ENCODE peak calls at places on chromosomes 13 and 19, in nine cellular contexts. W is fibroblast of lung, T is neural crest cell, C is skeletal muscle cell, Y is mesendoderm, P is iPS DF 6.9, G is choroid plexus epithelial cell, J is HuH-7, U is neural progenitor cell. M is an unnamed sample.
A peak's percentile ranks its signal among the peaks of the same experiment; 100 is the strongest.

GRCh38 chr13:91368676-91369425 is 21.4 kb downstream of the MIR17HG start:
- DNase-seq in W (peak; percentile 49), T (no peak), C (peak; percentile 17), Y (no peak), P (no peak), G (peak; percentile 31), J (no peak), U (no peak), M (no peak)

GRCh38 chr19:5074418-5074817 is 105.5 kb downstream of the KDM4B start:
- DNase-seq in W (no peak), T (no peak), C (no peak), Y (no peak), P (no peak), G (no peak), J (no peak), U (no peak), M (no peak)

GRCh38 chr13:94711561-94712286 is 621 bp downstream of the SOX21 start:
- DNase-seq in W (peak; percentile 42), T (peak; percentile 36), C (no peak), Y (peak; percentile 59), P (no peak), G (peak; percentile 32), J (no peak), U (peak; percentile 61), M (no peak)

GRCh38 chr19:56383826-56384605 is 9.3 kb downstream of the ZNF582 start:
- DNase-seq in W (peak; percentile 46), T (no peak), C (no peak), Y (no peak), P (no peak), G (no peak), J (no peak), U (no peak), M (no peak)

GRCh38 chr19:55165952-55166529 is 372 bp downstream of the DNAAF3 start:
- DNase-seq in W (peak; percentile 51), T (peak; percentile 77), C (no peak), Y (peak; percentile 96), P (no peak), G (peak; percentile 84), J (peak; percentile 86), U (peak; percentile 97), M (peak; percentile 98)

GRCh38 chr13:109256866-109257760 is 529.3 kb downstream of the IRS2 start:
- DNase-seq in W (peak; percentile 99), T (no peak), C (peak; percentile 99), Y (peak; percentile 87), P (no peak), G (peak; percentile 99), J (no peak), U (no peak), M (no peak)

GRCh38 chr19:42069619-42070293 is at the start of gene GRIK5:
- DNase-seq in W (no peak), T (no peak), C (no peak), Y (peak; percentile 60), P (no peak), G (no peak), J (no peak), U (peak; percentile 65), M (peak; percentile 84)

GRCh38 chr19:30887042-30887441 is 462.2 kb downstream of the TSHZ3 start:
- DNase-seq in W (no peak), T (no peak), C (no peak), Y (no peak), P (no peak), G (no peak), J (no peak), U (no peak), M (no peak)

GRCh38 chr19:58351558-58351878 is 1.8 kb downstream of the A1BG start:
- DNase-seq in W (no peak), T (no peak), C (no peak), Y (no peak), P (no peak), G (no peak), J (no peak), U (no peak), M (no peak)

GRCh38 chr13:97506511-97506910 is 72.5 kb downstream of the RAP2A start:
- DNase-seq in W (no peak), T (no peak), C (peak; percentile 27), Y (no peak), P (no peak), G (peak; percentile 97), J (no peak), U (no peak), M (no peak)

GRCh38 chr13:66933994-66934393 is 296.1 kb downstream of the PCDH9 start:
- DNase-seq in W (peak; percentile 96), T (no peak), C (peak; percentile 67), Y (no peak), P (no peak), G (peak; percentile 62), J (no peak), U (no peak), M (no peak)

GRCh38 chr13:109875746-109876145 is 89.4 kb upstream of the IRS2 start:
- DNase-seq in W (no peak), T (no peak), C (no peak), Y (no peak), P (no peak), G (no peak), J (no peak), U (no peak), M (no peak)

GRCh38 chr19:277131-277530 is 14.1 kb downstream of the PLPP2 start:
- DNase-seq in W (no peak), T (no peak), C (no peak), Y (no peak), P (no peak), G (no peak), J (no peak), U (no peak), M (no peak)

GRCh38 chr19:33245948-33246728 is 20.5 kb upstream of the SLC7A10 start:
- DNase-seq in W (no peak), T (no peak), C (peak; percentile 13), Y (peak; percentile 23), P (no peak), G (peak; percentile 12), J (no peak), U (no peak), M (no peak)

GRCh38 chr13:29676941-29677452 is 81.5 kb upstream of the SLC7A1 start:
- DNase-seq in W (peak; percentile 59), T (no peak), C (no peak), Y (no peak), P (no peak), G (no peak), J (no peak), U (peak; percentile 7), M (no peak)

GRCh38 chr13:95494082-95494681 is 58.3 kb upstream of the CLDN10 start:
- DNase-seq in W (peak; percentile 52), T (peak; percentile 51), C (no peak), Y (peak; percentile 66), P (peak; percentile 45), G (peak; percentile 86), J (no peak), U (peak; percentile 58), M (peak; percentile 13)

GRCh38 chr19:2986951-2987491 is 9.7 kb downstream of the TLE6 start:
- DNase-seq in W (no peak), T (peak; percentile 69), C (no peak), Y (peak; percentile 73), P (no peak), G (no peak), J (no peak), U (peak; percentile 89), M (peak; percentile 24)

GRCh38 chr13:80802946-80803345 is 462.0 kb upstream of the SPRY2 start:
- DNase-seq in W (no peak), T (no peak), C (no peak), Y (peak; percentile 85), P (no peak), G (peak; percentile 17), J (no peak), U (no peak), M (no peak)

GRCh38 chr19:33427801-33428626 is 54.5 kb downstream of the CEBPG start:
- DNase-seq in W (no peak), T (no peak), C (no peak), Y (no peak), P (no peak), G (no peak), J (no peak), U (no peak), M (no peak)

GRCh38 chr13:28586585-28587540 is 72.1 kb upstream of the POMP start:
- DNase-seq in W (no peak), T (no peak), C (no peak), Y (peak; percentile 7), P (no peak), G (no peak), J (no peak), U (no peak), M (no peak)

GRCh38 chr13:41193919-41194824 is at the start of gene KBTBD7:
- DNase-seq in W (peak; percentile 99), T (peak; percentile 86), C (peak; percentile 97), Y (peak; percentile 98), P (peak; percentile 72), G (peak; percentile 99), J (peak; percentile 61), U (peak; percentile 95), M (peak; percentile 83)

GRCh38 chr19:19348266-19348665 is 27.6 kb downstream of the MAU2 start:
- DNase-seq in W (peak; percentile 43), T (no peak), C (no peak), Y (no peak), P (no peak), G (peak; percentile 16), J (no peak), U (no peak), M (no peak)

GRCh38 chr19:18091217-18091608 is 4.5 kb upstream of the IL12RB1 start:
- DNase-seq in W (no peak), T (no peak), C (no peak), Y (no peak), P (no peak), G (no peak), J (no peak), U (no peak), M (no peak)

GRCh38 chr19:41323430-41324125 is 13.6 kb downstream of the CCDC97 start:
- DNase-seq in W (peak; percentile 98), T (no peak), C (peak; percentile 92), Y (peak; percentile 90), P (no peak), G (peak; percentile 98), J (no peak), U (no peak), M (no peak)

GRCh38 chr19:24101459-24102122 is 14.6 kb downstream of the ZNF254 start:
- DNase-seq in W (peak; percentile 33), T (no peak), C (no peak), Y (no peak), P (no peak), G (peak; percentile 46), J (no peak), U (no peak), M (no peak)

GRCh38 chr19:15469513-15470297 is 5.4 kb upstream of the RASAL3 start:
- DNase-seq in W (no peak), T (no peak), C (no peak), Y (no peak), P (no peak), G (no peak), J (no peak), U (peak; percentile 32), M (no peak)

GRCh38 chr19:6501740-6502648 is at the start of gene TUBB4A:
- DNase-seq in W (no peak), T (peak; percentile 21), C (no peak), Y (no peak), P (no peak), G (no peak), J (peak; percentile 56), U (peak; percentile 56), M (no peak)

GRCh38 chr13:97401421-97401820 is 32.5 kb upstream of the RAP2A start:
- DNase-seq in W (no peak), T (no peak), C (no peak), Y (no peak), P (no peak), G (no peak), J (no peak), U (no peak), M (no peak)

GRCh38 chr19:13905634-13906524 is at the start of the genes BRME1 and CC2D1A:
- DNase-seq in W (peak; percentile 74), T (peak; percentile 84), C (peak; percentile 25), Y (peak; percentile 91), P (peak; percentile 84), G (peak; percentile 83), J (peak; percentile 96), U (peak; percentile 95), M (peak; percentile 84)

GRCh38 chr19:57841364-57841763 is 8.3 kb upstream of the ZNF587 start:
- DNase-seq in W (no peak), T (no peak), C (no peak), Y (peak; percentile 79), P (no peak), G (peak; percentile 30), J (no peak), U (no peak), M (no peak)

GRCh38 chr13:97220151-97220900 is 1.8 kb upstream of the MBNL2 start:
- DNase-seq in W (no peak), T (no peak), C (no peak), Y (no peak), P (no peak), G (no peak), J (no peak), U (no peak), M (no peak)